ENCODE peak calls at places on chromosomes 4 and X, in six cellular contexts. One of them, this sample, is unnamed.

GRCh38 chrX:43277879-43278278 is 378.2 kb upstream of the MAOA start:
- DNase-seq in Ammon's horn: no peak
- DNase-seq in stimulated activated CD8-positive, alpha-beta memory T cell treated with anti-CD3 and anti-CD28 coated beads, Interleukin-12 subunit alpha, Interleukin-12 subunit beta, amount 100 ng/mL, for 1 hour: no peak
- DNase-seq in substantia nigra: no peak
- DNase-seq in SIG-M5: no peak
- DNase-seq in RPMI7951: no peak
- DNase-seq in this sample: no peak

GRCh38 chr4:2623442-2623841 is 87.0 kb downstream of the FAM193A start:
- DNase-seq in substantia nigra: no peak
- DNase-seq in RPMI7951: no peak
- DNase-seq in stimulated activated CD8-positive, alpha-beta memory T cell treated with anti-CD3 and anti-CD28 coated beads, Interleukin-12 subunit alpha, Interleukin-12 subunit beta, amount 100 ng/mL, for 1 hour: no peak
- DNase-seq in SIG-M5: no peak
- DNase-seq in Ammon's horn: no peak
- DNase-seq in this sample: no peak

GRCh38 chr4:110614173-110614948 is 8.5 kb downstream of the PITX2 start:
- DNase-seq in substantia nigra: no peak
- DNase-seq in Ammon's horn: no peak
- DNase-seq in RPMI7951: no peak
- DNase-seq in SIG-M5: no peak
- DNase-seq in stimulated activated CD8-positive, alpha-beta memory T cell treated with anti-CD3 and anti-CD28 coated beads, Interleukin-12 subunit alpha, Interleukin-12 subunit beta, amount 100 ng/mL, for 1 hour: no peak
- DNase-seq in this sample: no peak

GRCh38 chrX:53441531-53442321 is 7.6 kb upstream of the HSD17B10 start:
- DNase-seq in substantia nigra: peak; percentile 58
- DNase-seq in RPMI7951: peak; percentile 83
- DNase-seq in Ammon's horn: peak; percentile 72
- DNase-seq in SIG-M5: peak; percentile 50
- DNase-seq in stimulated activated CD8-positive, alpha-beta memory T cell treated with anti-CD3 and anti-CD28 coated beads, Interleukin-12 subunit alpha, Interleukin-12 subunit beta, amount 100 ng/mL, for 1 hour: peak; percentile 47
- DNase-seq in this sample: peak; percentile 86

GRCh38 chr4:107824367-107825071 is at the start of gene SGMS2:
- DNase-seq in RPMI7951: peak; percentile 82
- DNase-seq in stimulated activated CD8-positive, alpha-beta memory T cell treated with anti-CD3 and anti-CD28 coated beads, Interleukin-12 subunit alpha, Interleukin-12 subunit beta, amount 100 ng/mL, for 1 hour: peak; percentile 4
- DNase-seq in SIG-M5: no peak
- DNase-seq in Ammon's horn: peak; percentile 75
- DNase-seq in substantia nigra: peak; percentile 76
- DNase-seq in this sample: peak; percentile 77

GRCh38 chrX:77298790-77299189 is 148.4 kb upstream of the FGF16 start:
- DNase-seq in RPMI7951: no peak
- DNase-seq in SIG-M5: no peak
- DNase-seq in Ammon's horn: no peak
- DNase-seq in substantia nigra: no peak
- DNase-seq in stimulated activated CD8-positive, alpha-beta memory T cell treated with anti-CD3 and anti-CD28 coated beads, Interleukin-12 subunit alpha, Interleukin-12 subunit beta, amount 100 ng/mL, for 1 hour: no peak
- DNase-seq in this sample: no peak

GRCh38 chr4:75142377-75142776 is 209.5 kb downstream of the PARM1 start:
- DNase-seq in Ammon's horn: no peak
- DNase-seq in SIG-M5: no peak
- DNase-seq in stimulated activated CD8-positive, alpha-beta memory T cell treated with anti-CD3 and anti-CD28 coated beads, Interleukin-12 subunit alpha, Interleukin-12 subunit beta, amount 100 ng/mL, for 1 hour: no peak
- DNase-seq in RPMI7951: peak; percentile 31
- DNase-seq in substantia nigra: no peak
- DNase-seq in this sample: no peak

GRCh38 chr4:7298601-7299000 is 106.3 kb downstream of the SORCS2 start:
- DNase-seq in SIG-M5: no peak
- DNase-seq in RPMI7951: no peak
- DNase-seq in Ammon's horn: no peak
- DNase-seq in substantia nigra: no peak
- DNase-seq in stimulated activated CD8-positive, alpha-beta memory T cell treated with anti-CD3 and anti-CD28 coated beads, Interleukin-12 subunit alpha, Interleukin-12 subunit beta, amount 100 ng/mL, for 1 hour: no peak
- DNase-seq in this sample: no peak

GRCh38 chr4:957581-958313 is 15.6 kb downstream of the DGKQ start:
- DNase-seq in RPMI7951: no peak
- DNase-seq in stimulated activated CD8-positive, alpha-beta memory T cell treated with anti-CD3 and anti-CD28 coated beads, Interleukin-12 subunit alpha, Interleukin-12 subunit beta, amount 100 ng/mL, for 1 hour: no peak
- DNase-seq in substantia nigra: no peak
- DNase-seq in Ammon's horn: peak; percentile 44
- DNase-seq in SIG-M5: no peak
- DNase-seq in this sample: peak; percentile 89

GRCh38 chr4:5984843-5985242 is 33.4 kb downstream of the C4orf50 start:
- DNase-seq in stimulated activated CD8-positive, alpha-beta memory T cell treated with anti-CD3 and anti-CD28 coated beads, Interleukin-12 subunit alpha, Interleukin-12 subunit beta, amount 100 ng/mL, for 1 hour: no peak
- DNase-seq in SIG-M5: no peak
- DNase-seq in Ammon's horn: no peak
- DNase-seq in substantia nigra: no peak
- DNase-seq in RPMI7951: no peak
- DNase-seq in this sample: no peak

This sample was measured in G401.